ENCODE peak calls at places on chromosomes 11 and 22, in four cellular contexts. D, F, Y and I are unnamed samples.
A peak's percentile ranks its signal among the peaks of the same experiment; 100 is the strongest.

GRCh38 chr22:46684706-46685105 is 53.3 kb downstream of the CERK start:
- DNase-seq in D (no peak), F (no peak), Y (no peak), I (no peak)

GRCh38 chr11:113554531-113554930 is 79.3 kb upstream of the DRD2 start:
- DNase-seq in D (no peak), F (no peak), Y (no peak), I (no peak)

GRCh38 chr22:41327124-41327523 is 25.8 kb downstream of the ZC3H7B start:
- DNase-seq in D (no peak), F (no peak), Y (no peak), I (no peak)

GRCh38 chr11:116638463-116638862 is 134.3 kb downstream of the BUD13 start:
- DNase-seq in D (no peak), F (no peak), Y (no peak), I (no peak)

GRCh38 chr22:46846154-46846831 is 83.8 kb downstream of the TBC1D22A start:
- DNase-seq in D (peak; percentile 56), F (no peak), Y (no peak), I (no peak)

GRCh38 chr11:95641506-95641905 is 148.1 kb downstream of the FAM76B start:
- DNase-seq in D (no peak), F (no peak), Y (peak; percentile 55), I (no peak)

GRCh38 chr11:112221263-112221835 is 4.9 kb upstream of the PTS start:
- DNase-seq in D (no peak), F (no peak), Y (no peak), I (no peak)

GRCh38 chr22:25510926-25511325 is 53.5 kb upstream of the GRK3 start:
- DNase-seq in D (no peak), F (no peak), Y (no peak), I (no peak)

GRCh38 chr11:86228967-86229330 is 15.6 kb upstream of the EED start:
- DNase-seq in D (no peak), F (no peak), Y (no peak), I (no peak)

GRCh38 chr11:122791836-122792235 is 46.5 kb upstream of the CRTAM start:
- DNase-seq in D (peak; percentile 75), F (peak; percentile 44), Y (no peak), I (peak; percentile 27)

GRCh38 chr22:46007848-46008261 is 30.9 kb upstream of the WNT7B start:
- DNase-seq in D (peak; percentile 98), F (peak; percentile 96), Y (peak; percentile 69), I (no peak)

GRCh38 chr11:2975594-2975993 is 16.5 kb downstream of the NAP1L4 start:
- DNase-seq in D (no peak), F (peak; percentile 32), Y (no peak), I (no peak)

GRCh38 chr22:31739795-31740201 is 10.1 kb downstream of the PRR14L start:
- DNase-seq in D (no peak), F (no peak), Y (no peak), I (no peak)

GRCh38 chr11:120719348-120719747 is 207.8 kb downstream of the GRIK4 start:
- DNase-seq in D (no peak), F (no peak), Y (no peak), I (no peak)

GRCh38 chr22:22955866-22956535 is 68.4 kb downstream of the IGLL5 start:
- DNase-seq in D (peak; percentile 48), F (peak; percentile 74), Y (peak; percentile 62), I (peak; percentile 9)

DNA sequence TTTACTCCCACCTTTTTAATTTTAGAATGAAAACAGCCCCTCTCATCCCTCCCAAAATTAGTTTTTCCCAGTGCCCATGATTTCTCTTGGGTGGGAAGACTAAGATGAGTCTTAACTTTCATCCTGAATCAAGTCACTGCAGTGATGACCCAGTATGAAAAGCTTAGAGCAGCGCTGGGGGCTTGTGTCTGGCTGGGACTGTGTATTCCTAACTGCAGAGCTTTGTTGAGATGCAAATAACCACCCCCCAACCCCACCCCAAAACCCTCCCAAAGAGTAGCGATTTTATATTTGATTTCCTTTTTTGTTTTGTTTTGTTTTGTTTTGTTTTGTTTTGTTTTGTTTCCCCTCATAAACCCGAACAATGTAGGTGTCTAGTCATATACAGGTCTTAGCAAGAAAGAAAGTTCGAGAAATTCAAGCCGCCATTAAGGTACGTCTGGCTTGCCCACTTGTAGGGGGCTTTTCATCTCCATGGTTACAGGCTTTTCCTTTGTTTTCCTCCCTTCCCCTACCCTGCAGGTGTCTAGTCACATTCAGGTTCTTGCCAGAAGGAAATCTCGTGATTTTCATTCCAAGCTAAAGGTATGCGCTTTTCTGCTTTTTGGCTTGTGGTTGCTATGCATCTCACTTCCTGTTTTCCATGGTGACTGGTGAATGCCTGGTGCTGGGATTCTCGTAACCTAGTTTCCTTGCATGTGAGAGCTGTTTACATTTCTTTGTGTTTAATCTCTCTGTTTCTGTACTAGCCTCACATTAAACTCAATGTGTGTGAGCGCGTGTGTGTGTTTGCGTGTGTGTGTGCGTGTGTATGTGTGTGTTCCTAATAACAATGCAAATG is 144.6 kb upstream of the RASSF10 start:
- DNase-seq in D (peak; percentile 92), F (peak; percentile 88), Y (no peak), I (peak; percentile 96)
- H3K4me3 ChIP-seq in D (no peak overlapping the region), F (no peak overlapping the region), Y (no peak overlapping the region), I (peak overlapping the region; percentile 27)

GRCh38 chr11:34680918-34681554 is 60.1 kb downstream of the EHF start:
- DNase-seq in D (peak; percentile 45), F (peak; percentile 42), Y (no peak), I (peak; percentile 52)
- H3K4me3 ChIP-seq in D (no peak overlapping the region), F (no peak overlapping the region), Y (no peak overlapping the region), I (no peak overlapping the region)

DNA sequence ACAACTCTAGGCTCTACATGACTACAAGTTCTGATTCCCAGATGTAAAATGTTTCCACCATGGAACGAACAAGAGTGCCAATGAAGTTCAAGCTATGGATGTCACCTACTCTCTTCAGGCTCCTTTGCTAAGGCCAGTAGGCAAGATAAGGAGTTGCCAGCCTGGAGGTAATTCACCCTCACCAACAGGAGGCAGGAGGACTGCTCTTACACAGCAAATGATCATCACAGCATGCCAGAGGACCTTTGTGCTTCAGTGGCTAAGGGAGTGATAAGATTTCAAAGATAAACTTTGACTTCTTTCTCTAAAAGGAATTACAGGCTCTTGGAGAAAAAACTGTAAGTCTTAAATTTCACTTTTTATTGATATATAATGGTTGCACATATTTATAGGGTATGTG is 54.1 kb upstream of the SLC36A4 start:
- DNase-seq in D (no peak), F (no peak), Y (no peak), I (no peak)
- H3K4me3 ChIP-seq in D (no peak overlapping the region), F (no peak overlapping the region), Y (no peak overlapping the region), I (no peak overlapping the region)

GRCh38 chr11:76703707-76704106 is 33.2 kb upstream of the LRRC32 start:
- DNase-seq in D (no peak), F (no peak), Y (no peak), I (no peak)

GRCh38 chr11:76705834-76706233 is 35.3 kb upstream of the LRRC32 start:
- DNase-seq in D (no peak), F (no peak), Y (no peak), I (no peak)

GRCh38 chr11:76702378-76703128 is 32.0 kb upstream of the LRRC32 start:
- DNase-seq in D (no peak), F (no peak), Y (no peak), I (no peak)

GRCh38 chr11:76706667-76707066 is 36.1 kb upstream of the LRRC32 start:
- DNase-seq in D (no peak), F (no peak), Y (no peak), I (no peak)

DNA sequence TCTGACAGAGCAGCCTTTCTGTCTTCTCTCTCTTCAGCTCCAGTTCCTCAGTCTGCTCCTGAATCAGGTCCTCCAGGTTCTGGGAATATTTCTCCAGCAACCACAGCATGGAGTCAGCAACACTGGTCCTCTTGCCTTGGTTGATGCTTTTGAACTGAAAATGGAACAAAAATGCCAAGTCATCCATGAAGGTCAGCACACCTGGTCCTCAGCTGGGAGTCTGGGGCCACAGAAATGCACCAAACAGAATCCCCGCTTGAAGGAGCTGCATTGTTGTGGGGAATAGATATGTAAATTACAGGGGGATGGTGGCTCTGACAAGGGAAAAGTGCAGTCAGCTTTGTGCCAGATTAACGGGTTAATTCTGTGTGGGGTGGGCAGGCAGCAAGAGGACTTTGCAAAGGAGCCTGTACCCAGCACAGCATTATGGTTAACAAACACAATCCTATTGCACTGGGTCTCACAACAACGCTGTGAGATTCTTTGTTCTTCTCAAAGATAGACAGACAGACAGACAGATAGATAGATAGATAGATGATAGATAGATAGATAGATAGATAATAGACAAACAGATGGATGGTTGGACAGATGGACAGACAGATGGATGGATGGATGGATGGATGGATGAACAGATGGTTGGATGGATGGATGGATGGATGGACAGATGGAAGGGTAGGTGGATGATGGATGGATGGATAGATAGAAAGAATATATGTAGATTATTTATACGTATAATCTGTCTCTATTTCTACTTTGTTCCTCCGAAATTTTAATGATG is 33.8 kb upstream of the LRRC32 start:
- DNase-seq in D (no peak), F (no peak), Y (no peak), I (no peak)
- H3K4me3 ChIP-seq in D (no peak overlapping the region), F (no peak overlapping the region), Y (no peak overlapping the region), I (no peak overlapping the region)

DNA sequence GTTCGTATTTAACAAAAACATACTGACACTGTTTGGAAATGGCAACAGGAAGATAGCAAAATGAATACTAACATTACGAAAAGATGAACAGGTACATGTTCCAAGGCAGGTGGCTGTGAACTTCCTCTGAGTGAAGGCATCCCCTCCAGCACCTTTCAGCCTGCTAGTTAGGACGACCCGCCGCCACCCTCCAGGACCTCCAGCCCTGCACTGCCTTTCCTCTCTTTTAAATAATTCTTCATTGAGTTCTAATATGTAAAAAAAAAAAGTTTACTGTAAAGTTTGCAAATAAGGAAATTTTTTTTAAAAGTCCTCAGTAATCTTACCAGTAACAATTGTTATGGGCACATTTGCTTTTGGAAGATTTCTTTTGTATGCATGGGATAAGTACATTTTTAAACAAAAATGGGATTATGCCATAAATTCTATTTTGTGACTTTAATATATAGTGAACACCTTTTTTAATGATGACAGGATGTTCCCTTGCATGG is 6.0 kb downstream of the NEAT1 start:
- DNase-seq in D (no peak), F (no peak), Y (no peak), I (no peak)
- H3K4me3 ChIP-seq in D (peak overlapping the region; percentile 90), F (peak overlapping the region; percentile 99), Y (peak overlapping the region; percentile 91), I (peak overlapping the region; percentile 88)

GRCh38 chr11:131371791-131372104 is 1.3 kb downstream of the NTM start:
- DNase-seq in D (no peak), F (no peak), Y (no peak), I (no peak)

GRCh38 chr11:131372243-131372930 is 2.0 kb downstream of the NTM start:
- DNase-seq in D (no peak), F (no peak), Y (no peak), I (no peak)

GRCh38 chr11:131373326-131373725 is 2.9 kb downstream of the NTM start:
- DNase-seq in D (no peak), F (no peak), Y (no peak), I (no peak)

GRCh38 chr11:131370090-131370751 is at the start of gene NTM:
- DNase-seq in D (peak; percentile 68), F (peak; percentile 51), Y (no peak), I (peak; percentile 69)

GRCh38 chr11:131370901-131371790 is 731 bp downstream of the NTM start:
- DNase-seq in D (no peak), F (no peak), Y (no peak), I (no peak)
- H3K4me3 ChIP-seq in D (no peak overlapping the region), F (no peak overlapping the region), Y (no peak overlapping the region), I (peak overlapping the region; percentile 45)

GRCh38 chr11:19156892-19157291 is 39.9 kb downstream of the ZDHHC13 start:
- DNase-seq in D (no peak), F (no peak), Y (no peak), I (no peak)
- H3K4me3 ChIP-seq in D (no peak overlapping the region), F (no peak overlapping the region), Y (no peak overlapping the region), I (no peak overlapping the region)

GRCh38 chr11:8719260-8720190 is 36.9 kb downstream of the RPL27A start:
- DNase-seq in D (peak; percentile 98), F (peak; percentile 98), Y (no peak), I (peak; percentile 79)
- H3K4me3 ChIP-seq in D (no peak overlapping the region), F (peak overlapping the region; percentile 46), Y (no peak overlapping the region), I (no peak overlapping the region)

GRCh38 chr11:32891657-32892354 is 805 bp upstream of the QSER1 start:
- DNase-seq in D (peak; percentile 42), F (peak; percentile 11), Y (no peak), I (no peak)
- H3K4me3 ChIP-seq in D (peak overlapping the region; percentile 56), F (peak overlapping the region; percentile 80), Y (peak overlapping the region; percentile 96), I (peak overlapping the region; percentile 74)